ENCODE peak calls at places on chromosomes 4 and X, in eight cellular contexts. H is stromal cell of bone marrow; Z is neural crest cell; N is NCI-H510A treated with DMSO at 0.1 percent for 48 hours; V is germinal center; B is T-helper 2 cell treated with Interferon-gamma antibody and Interleukin-4, amounts not matched to agents 5 μg/mL and 100 μg/mL, for 36 hours; P is activated gamma-delta T cell treated with Interleukin-2 at 50 U/mL for 16 hours; F is iPS DF 6.9. X is an unnamed sample.

GRCh38 chr4:105966046-105966445 is 70.8 kb downstream of the NPNT start:
- DNase-seq in P (no peak), H (no peak), N (no peak), Z (no peak), B (no peak), F (no peak), V (no peak), X (no peak)

GRCh38 chr4:183441276-183441675 is 3.2 kb upstream of the CDKN2AIP start:
- DNase-seq in H (no peak), P (no peak), B (no peak), V (no peak), N (no peak), Z (no peak), F (no peak), X (no peak)

GRCh38 chr4:82780398-82781231 is 18.0 kb downstream of the SCD5 start:
- DNase-seq in F (no peak), H (no peak), N (peak; percentile 90), Z (no peak), B (no peak), P (peak; percentile 7), V (no peak), X (no peak)

GRCh38 chr4:7393491-7394183 is 41.1 kb downstream of the PSAPL1 start:
- DNase-seq in F (no peak), Z (no peak), H (no peak), P (no peak), V (no peak), N (no peak), B (no peak), X (no peak)

GRCh38 chrX:70554081-70554480 is 109.4 kb downstream of the DLG3 start:
- DNase-seq in P (no peak), H (no peak), V (no peak), F (no peak), B (no peak), Z (no peak), N (peak; percentile 11), X (no peak)

GRCh38 chrX:15686818-15687685 is 22.4 kb upstream of the CLTRN start:
- DNase-seq in N (peak; percentile 46), H (peak; percentile 31), F (peak; percentile 20), Z (peak; percentile 55), P (peak; percentile 68), B (peak; percentile 19), V (peak; percentile 36), X (peak; percentile 25)

GRCh38 chrX:3119376-3119775 is 78.1 kb downstream of the ARSF start:
- DNase-seq in V (no peak), F (no peak), P (no peak), H (no peak), Z (no peak), N (no peak), B (no peak), X (no peak)

GRCh38 chr4:20430555-20430954 is 178.8 kb downstream of the SLIT2 start:
- DNase-seq in P (no peak), N (no peak), B (no peak), Z (no peak), F (no peak), V (no peak), H (no peak), X (no peak)

GRCh38 chrX:70481424-70481823 is 36.8 kb downstream of the DLG3 start:
- DNase-seq in V (no peak), N (no peak), H (no peak), F (no peak), Z (no peak), P (no peak), B (no peak), X (no peak)

GRCh38 chr4:76767983-76768382 is 130.0 kb downstream of the SOWAHB start:
- DNase-seq in B (no peak), Z (no peak), F (no peak), H (no peak), P (no peak), V (no peak), N (no peak), X (no peak)

GRCh38 chr4:47617607-47618006 is 132.5 kb downstream of the ATP10D start:
- DNase-seq in H (no peak), V (no peak), N (no peak), B (no peak), Z (no peak), P (no peak), F (no peak), X (peak; percentile 0)

GRCh38 chr4:113548303-113548702 is 213.2 kb downstream of the CAMK2D start:
- DNase-seq in V (no peak), Z (no peak), F (no peak), H (no peak), P (no peak), N (no peak), B (no peak), X (no peak)

GRCh38 chr4:145481164-145481941 is at the start of gene SMAD1:
- DNase-seq in V (peak; percentile 30), H (peak; percentile 79), N (peak; percentile 34), P (no peak), B (peak; percentile 32), Z (peak; percentile 65), F (peak; percentile 16), X (peak; percentile 29)

GRCh38 chr4:36323801-36324419 is 42.5 kb downstream of the DTHD1 start:
- DNase-seq in P (no peak), H (no peak), Z (no peak), F (no peak), B (no peak), V (no peak), N (no peak), X (no peak)

GRCh38 chrX:131237363-131237762 is 51.7 kb downstream of the IGSF1 start:
- DNase-seq in B (no peak), N (no peak), V (no peak), Z (no peak), H (no peak), P (no peak), F (no peak), X (no peak)

GRCh38 chr4:13367244-13367643 is 116.9 kb downstream of the RAB28 start:
- DNase-seq in B (no peak), H (no peak), F (no peak), Z (no peak), N (peak; percentile 85), V (no peak), P (no peak), X (no peak)

GRCh38 chrX:72243472-72243871 is 4.6 kb upstream of the ERCC6L start:
- DNase-seq in Z (no peak), V (no peak), F (no peak), N (no peak), H (peak; percentile 34), P (no peak), B (no peak), X (no peak)

GRCh38 chr4:82865592-82865991 is 25.4 kb downstream of the SEC31A start:
- DNase-seq in F (no peak), P (no peak), B (peak; percentile 36), N (no peak), V (no peak), H (peak; percentile 89), Z (no peak), X (no peak)

GRCh38 chr4:95248713-95249401 is 299.9 kb downstream of the UNC5C start:
- DNase-seq in H (no peak), N (no peak), F (no peak), Z (no peak), B (peak; percentile 60), V (no peak), P (no peak), X (no peak)

X was measured in GM12892.